ENCODE peak calls at places on chromosome 3, in five cellular contexts. K, Z, Q, X and P are unnamed samples.
A peak's percentile ranks its signal among the peaks of the same experiment; 100 is the strongest.

GRCh38 chr3:170999737-171000242 is 26.7 kb downstream of the SLC2A2 start:
- DNase-seq in K (no peak), Z (no peak), Q (peak; percentile 54), X (no peak), P (no peak)

GRCh38 chr3:195153653-195154052 is 117.3 kb downstream of the XXYLT1 start:
- DNase-seq in K (no peak), Z (no peak), X (no peak), Q (no peak), P (no peak)

GRCh38 chr3:108182339-108182738 is 39.9 kb downstream of the IFT57 start:
- DNase-seq in X (no peak), K (no peak), Z (no peak), Q (peak; percentile 39), P (no peak)

GRCh38 chr3:111246967-111247760 is 175.5 kb downstream of the NECTIN3 start:
- DNase-seq in X (no peak), K (no peak), Z (no peak), Q (peak; percentile 40), P (no peak)

GRCh38 chr3:121707531-121708273 is 41.8 kb downstream of the GOLGB1 start:
- DNase-seq in K (no peak), Q (no peak), Z (no peak), X (no peak), P (no peak)

GRCh38 chr3:24220859-24221657 is 273.6 kb downstream of the THRB start:
- DNase-seq in Z (peak; percentile 77), X (peak; percentile 57), K (no peak), Q (peak; percentile 94), P (peak; percentile 12)

GRCh38 chr3:101963902-101964362 is 114.6 kb downstream of the NFKBIZ start:
- DNase-seq in Q (peak; percentile 64), K (no peak), Z (no peak), X (no peak), P (no peak)

GRCh38 chr3:58556761-58557181 is 19.8 kb upstream of the ACOX2 start:
- DNase-seq in X (no peak), Q (no peak), Z (no peak), K (no peak), P (no peak)

GRCh38 chr3:46868948-46869347 is 5.7 kb upstream of the MYL3 start:
- DNase-seq in K (no peak), Z (no peak), Q (no peak), X (no peak), P (no peak)

GRCh38 chr3:158103956-158104338 is 2.3 kb downstream of the SHOX2 start:
- DNase-seq in X (no peak), Z (no peak), Q (no peak), K (no peak), P (no peak)

GRCh38 chr3:178558637-178559036 is 22.4 kb downstream of the KCNMB2 start:
- DNase-seq in X (no peak), Q (no peak), Z (no peak), K (no peak), P (no peak)

GRCh38 chr3:124886168-124887051 is 755 bp downstream of the ITGB5 start:
- DNase-seq in K (peak; percentile 73), X (no peak), Z (peak; percentile 82), Q (peak; percentile 71), P (peak; percentile 47)

GRCh38 chr3:12518266-12519028 is 26.9 kb downstream of the MKRN2OS start:
- DNase-seq in X (no peak), Z (no peak), K (peak; percentile 55), Q (no peak), P (no peak)

GRCh38 chr3:160986060-160986459 is 119.1 kb downstream of the B3GALNT1 start:
- DNase-seq in Z (no peak), Q (no peak), K (no peak), X (no peak), P (no peak)

GRCh38 chr3:167350245-167350862 is 29.7 kb downstream of the ZBBX start:
- DNase-seq in Z (no peak), K (no peak), X (peak; percentile 38), Q (peak; percentile 6), P (no peak)

GRCh38 chr3:122111974-122112373 is 56.8 kb downstream of the CD86 start:
- DNase-seq in X (no peak), Q (no peak), K (no peak), Z (no peak), P (no peak)

GRCh38 chr3:184320099-184320445 is 5.7 kb downstream of the EIF4G1 start:
- DNase-seq in Z (peak; percentile 99), K (peak; percentile 97), Q (peak; percentile 99), X (no peak), P (peak; percentile 96)

GRCh38 chr3:69161587-69162196 is 39.3 kb upstream of the LMOD3 start:
- DNase-seq in X (no peak), K (no peak), Q (peak; percentile 84), Z (no peak), P (no peak)

GRCh38 chr3:197031315-197032285 is 2.0 kb upstream of the MELTF start:
- DNase-seq in Q (peak; percentile 93), Z (peak; percentile 84), X (no peak), K (no peak), P (peak; percentile 88)

GRCh38 chr3:97872209-97873042 is 50.6 kb downstream of the CRYBG3 start:
- DNase-seq in Q (peak; percentile 83), Z (no peak), X (no peak), K (no peak), P (no peak)

GRCh38 chr3:129022114-129022994 is 21.2 kb downstream of the EFCC1 start:
- DNase-seq in K (peak; percentile 74), X (no peak), Z (peak; percentile 53), Q (no peak), P (peak; percentile 90)

GRCh38 chr3:58250093-58250707 is 12.6 kb downstream of the ABHD6 start:
- DNase-seq in X (no peak), K (no peak), Q (no peak), Z (no peak), P (no peak)

GRCh38 chr3:138455801-138456716 is 21.6 kb downstream of the ESYT3 start:
- DNase-seq in K (peak; percentile 12), Z (peak; percentile 28), Q (no peak), X (no peak), P (no peak)

GRCh38 chr3:54047568-54047967 is 74.8 kb upstream of the CACNA2D3 start:
- DNase-seq in Q (no peak), K (no peak), X (no peak), Z (no peak), P (no peak)

GRCh38 chr3:141285570-141285969 is 53.9 kb downstream of the PXYLP1 start:
- DNase-seq in X (no peak), K (no peak), Z (no peak), Q (no peak), P (no peak)

GRCh38 chr3:157388976-157389375 is 47.7 kb upstream of the PTX3 start:
- DNase-seq in X (no peak), Q (peak; percentile 50), Z (no peak), K (no peak), P (no peak)

GRCh38 chr3:56054827-56055226 is 413.4 kb downstream of the ERC2 start:
- DNase-seq in Z (no peak), Q (no peak), K (no peak), X (no peak), P (no peak)

GRCh38 chr3:111989061-111989678 is 9.6 kb upstream of the TAGLN3 start:
- DNase-seq in Q (peak; percentile 84), K (no peak), X (no peak), Z (no peak), P (no peak)

GRCh38 chr3:113897373-113897777 is 50.4 kb upstream of the ZDHHC23 start:
- DNase-seq in Z (no peak), Q (no peak), X (no peak), K (no peak), P (no peak)
- H3K4me3 ChIP-seq in Z (no peak overlapping the region), Q (peak overlapping the region; percentile 62), X (no peak overlapping the region), K (peak overlapping the region; percentile 42), P (no peak overlapping the region)

DNA sequence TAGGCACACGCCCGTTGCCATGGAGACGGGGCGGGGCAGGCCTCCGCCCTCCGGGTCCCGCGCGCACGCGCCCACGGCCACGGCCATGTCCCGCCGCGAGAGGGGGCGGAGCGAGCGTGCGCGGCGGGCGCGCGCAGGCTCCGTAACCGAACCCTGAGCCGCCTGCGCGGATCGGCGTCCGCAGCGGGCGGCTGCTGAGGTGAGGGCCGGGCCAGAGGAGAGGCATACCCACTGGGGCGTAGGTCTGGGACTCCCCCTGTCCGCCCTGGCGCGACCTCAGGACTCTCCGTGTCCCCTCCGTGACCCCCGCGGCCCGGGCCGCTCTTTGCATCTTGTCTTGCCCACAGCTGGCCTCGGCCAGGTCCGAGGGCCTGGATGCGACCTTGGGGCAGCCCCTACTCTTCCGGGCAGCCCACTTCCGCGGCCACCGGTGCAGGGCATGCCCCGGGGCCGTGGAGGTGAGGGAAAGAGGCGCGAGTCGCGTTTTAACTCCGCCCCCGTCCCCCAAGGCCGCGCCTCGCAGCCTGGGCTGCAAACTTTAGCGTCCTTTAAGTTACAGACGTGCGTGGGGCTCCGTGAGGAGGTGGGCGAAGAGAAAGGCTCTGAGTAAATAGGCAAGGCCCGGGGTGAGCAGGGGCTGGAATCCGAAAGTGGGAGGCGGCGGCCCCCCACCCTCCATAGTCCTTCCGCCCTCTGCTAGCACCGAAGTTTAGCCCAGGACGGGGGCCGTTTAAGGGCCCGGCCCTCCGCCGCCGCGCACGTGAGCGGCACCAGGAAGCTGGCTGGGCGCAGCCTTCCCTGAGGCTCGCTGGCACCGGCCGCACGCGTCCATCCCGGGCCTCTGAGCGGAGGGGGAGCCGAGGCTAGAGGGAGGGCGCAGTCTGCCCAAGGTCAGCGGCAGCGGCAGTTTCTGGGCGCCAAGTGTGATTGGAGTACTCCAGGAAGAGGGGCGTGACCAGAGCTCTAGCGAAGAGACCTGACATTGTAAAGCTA is at the start of gene TEX264:
- DNase-seq in Q (peak; percentile 98), X (peak; percentile 69), Z (peak; percentile 94), K (peak; percentile 95), P (peak; percentile 93)
- H3K4me1 ChIP-seq in Q (peaks cover 29% of the 10 kb centered on the region), X (peaks cover 12% of the 10 kb centered on the region), Z (peaks cover 25% of the 10 kb centered on the region), K (peaks cover 50% of the 10 kb centered on the region), P (peaks cover 16% of the 10 kb centered on the region)

DNA sequence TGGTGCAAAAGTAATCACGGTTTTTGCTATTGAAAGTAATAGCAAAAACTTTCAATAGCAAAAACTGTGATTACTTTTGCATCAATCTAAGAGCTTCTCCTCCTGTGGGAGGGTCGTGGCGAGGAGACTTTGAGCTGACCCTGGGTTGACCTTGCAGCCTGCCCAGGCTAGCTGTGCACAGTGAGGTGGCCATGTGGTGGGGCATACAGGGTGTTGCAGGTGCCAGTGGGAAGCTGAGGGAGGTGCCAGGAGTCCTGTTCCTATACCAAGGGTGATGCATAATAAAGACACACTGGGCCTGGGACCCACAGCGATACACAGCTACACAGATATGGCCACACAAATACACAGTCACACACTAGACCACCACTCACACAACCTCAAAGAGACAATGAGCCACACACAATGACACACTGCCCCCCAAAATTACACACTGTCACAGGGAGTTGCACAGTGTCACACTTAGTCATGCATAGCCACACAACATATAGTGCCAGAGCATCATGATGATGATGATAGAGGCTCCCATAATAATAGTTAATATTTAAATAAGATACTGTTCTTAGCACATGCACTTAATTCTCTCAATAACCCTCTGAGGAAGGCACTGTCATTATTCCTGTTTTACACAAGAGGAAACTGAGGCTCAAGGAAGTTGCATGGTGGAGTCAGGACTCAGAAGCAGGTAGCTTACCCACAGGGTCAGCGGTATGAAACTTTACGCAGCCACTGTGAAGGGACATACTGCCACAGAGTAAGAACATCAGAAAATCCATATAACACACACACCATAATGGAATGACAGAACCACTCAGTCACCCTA is 6.3 kb downstream of the PLCD1 start:
- DNase-seq in Q (no peak), Z (peak; percentile 64), X (no peak), K (peak; percentile 41), P (no peak)
- H3K4me3 ChIP-seq in Q (peak overlapping the region; percentile 96), Z (no peak overlapping the region), X (peak overlapping the region; percentile 72), K (peak overlapping the region; percentile 85), P (no peak overlapping the region)

DNA sequence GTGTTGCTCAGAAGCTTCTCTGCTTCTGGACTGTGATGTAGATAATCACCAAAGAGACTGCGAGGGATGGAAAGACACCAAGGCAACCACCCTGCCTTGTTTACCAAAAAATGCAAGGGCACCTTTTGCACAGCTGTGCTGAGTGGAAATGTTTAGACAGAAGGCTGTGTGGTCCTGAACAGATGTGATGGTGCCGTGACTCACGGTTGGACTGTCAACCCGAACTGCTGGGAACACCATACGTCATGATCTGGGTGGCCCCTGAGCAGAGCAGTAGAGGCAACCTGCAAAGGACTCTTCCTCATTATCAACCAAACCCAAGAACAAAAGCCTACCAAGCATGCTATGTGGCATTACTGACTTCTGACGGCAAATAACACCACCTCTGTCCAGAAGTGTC is 61.3 kb upstream of the LPP start:
- DNase-seq in Q (no peak), K (no peak), X (no peak), Z (no peak), P (no peak)
- H3K4me1 ChIP-seq in Q (no peaks in the 10 kb centered on the region), K (no peaks in the 10 kb centered on the region), X (no peaks in the 10 kb centered on the region), Z (peaks cover 4% of the 10 kb centered on the region), P (no peaks in the 10 kb centered on the region)